ENCODE peak calls at places on chromosomes 5 and 9, in ten cellular contexts. One of them, this sample, is unnamed.
A peak's percentile ranks its signal among the peaks of the same experiment; 100 is the strongest.

GRCh38 chr5:151037561-151038291 is 17.3 kb downstream of the GPX3 start:
- DNase-seq in activated naive CD4-positive, alpha-beta T cell: no peak
- DNase-seq in gastrocnemius medialis: peak; percentile 81
- DNase-seq in HFF-Myc: no peak
- DNase-seq in non-pigmented ciliary epithelial cell: no peak
- DNase-seq in MV-4-11: no peak
- DNase-seq in EL: peak; percentile 75
- DNase-seq in RPMI7951: peak; percentile 68
- DNase-seq in activated CD4-positive, alpha-beta T cell treated with anti-CD3 and anti-CD28 coated beads, Interleukin-2, amount 50 U/mL, for 1 hour: no peak
- DNase-seq in H7: no peak
- DNase-seq in this sample: no peak

GRCh38 chr9:37329576-37329975 is 92.9 kb upstream of the GRHPR start:
- DNase-seq in gastrocnemius medialis: no peak
- DNase-seq in H7: no peak
- DNase-seq in non-pigmented ciliary epithelial cell: no peak
- DNase-seq in RPMI7951: peak; percentile 17
- DNase-seq in MV-4-11: peak; percentile 5
- DNase-seq in HFF-Myc: no peak
- DNase-seq in activated CD4-positive, alpha-beta T cell treated with anti-CD3 and anti-CD28 coated beads, Interleukin-2, amount 50 U/mL, for 1 hour: peak; percentile 1
- DNase-seq in EL: peak; percentile 36
- DNase-seq in activated naive CD4-positive, alpha-beta T cell: no peak
- DNase-seq in this sample: no peak

GRCh38 chr9:29285818-29286217 is 1712.5 kb upstream of the C9orf72 start:
- DNase-seq in non-pigmented ciliary epithelial cell: no peak
- DNase-seq in H7: peak; percentile 2
- DNase-seq in EL: peak; percentile 27
- DNase-seq in activated CD4-positive, alpha-beta T cell treated with anti-CD3 and anti-CD28 coated beads, Interleukin-2, amount 50 U/mL, for 1 hour: no peak
- DNase-seq in MV-4-11: peak; percentile 43
- DNase-seq in RPMI7951: no peak
- DNase-seq in activated naive CD4-positive, alpha-beta T cell: no peak
- DNase-seq in HFF-Myc: no peak
- DNase-seq in gastrocnemius medialis: no peak
- DNase-seq in this sample: no peak

GRCh38 chr5:43367909-43368648 is 44.1 kb downstream of the CCL28 start:
- DNase-seq in gastrocnemius medialis: no peak
- DNase-seq in HFF-Myc: no peak
- DNase-seq in non-pigmented ciliary epithelial cell: no peak
- DNase-seq in activated naive CD4-positive, alpha-beta T cell: no peak
- DNase-seq in EL: no peak
- DNase-seq in activated CD4-positive, alpha-beta T cell treated with anti-CD3 and anti-CD28 coated beads, Interleukin-2, amount 50 U/mL, for 1 hour: no peak
- DNase-seq in RPMI7951: peak; percentile 9
- DNase-seq in MV-4-11: peak; percentile 75
- DNase-seq in H7: no peak
- DNase-seq in this sample: no peak

GRCh38 chr5:132011561-132012384 is at the start of gene ACSL6:
- DNase-seq in activated CD4-positive, alpha-beta T cell treated with anti-CD3 and anti-CD28 coated beads, Interleukin-2, amount 50 U/mL, for 1 hour: peak; percentile 44
- DNase-seq in HFF-Myc: no peak
- DNase-seq in H7: peak; percentile 88
- DNase-seq in RPMI7951: no peak
- DNase-seq in EL: no peak
- DNase-seq in non-pigmented ciliary epithelial cell: no peak
- DNase-seq in activated naive CD4-positive, alpha-beta T cell: no peak
- DNase-seq in gastrocnemius medialis: peak; percentile 5
- DNase-seq in MV-4-11: no peak
- DNase-seq in this sample: no peak

GRCh38 chr9:36268007-36268427 is 9.8 kb upstream of the GNE start:
- DNase-seq in EL: peak; percentile 52
- DNase-seq in MV-4-11: no peak
- DNase-seq in activated CD4-positive, alpha-beta T cell treated with anti-CD3 and anti-CD28 coated beads, Interleukin-2, amount 50 U/mL, for 1 hour: no peak
- DNase-seq in activated naive CD4-positive, alpha-beta T cell: no peak
- DNase-seq in non-pigmented ciliary epithelial cell: no peak
- DNase-seq in HFF-Myc: no peak
- DNase-seq in RPMI7951: peak; percentile 22
- DNase-seq in gastrocnemius medialis: no peak
- DNase-seq in H7: no peak
- DNase-seq in this sample: no peak

GRCh38 chr9:15306068-15306756 is 804 bp downstream of the TTC39B start:
- DNase-seq in HFF-Myc: no peak
- DNase-seq in activated CD4-positive, alpha-beta T cell treated with anti-CD3 and anti-CD28 coated beads, Interleukin-2, amount 50 U/mL, for 1 hour: peak; percentile 54
- DNase-seq in MV-4-11: peak; percentile 39
- DNase-seq in H7: peak; percentile 68
- DNase-seq in RPMI7951: peak; percentile 31
- DNase-seq in gastrocnemius medialis: peak; percentile 69
- DNase-seq in activated naive CD4-positive, alpha-beta T cell: no peak
- DNase-seq in EL: peak; percentile 57
- DNase-seq in non-pigmented ciliary epithelial cell: no peak
- DNase-seq in this sample: no peak

GRCh38 chr9:112074250-112075008 is 100.7 kb downstream of the SUSD1 start:
- DNase-seq in MV-4-11: peak; percentile 89
- DNase-seq in EL: peak; percentile 96
- DNase-seq in activated CD4-positive, alpha-beta T cell treated with anti-CD3 and anti-CD28 coated beads, Interleukin-2, amount 50 U/mL, for 1 hour: peak; percentile 69
- DNase-seq in RPMI7951: peak; percentile 79
- DNase-seq in non-pigmented ciliary epithelial cell: peak; percentile 92
- DNase-seq in HFF-Myc: peak; percentile 76
- DNase-seq in gastrocnemius medialis: peak; percentile 29
- DNase-seq in activated naive CD4-positive, alpha-beta T cell: peak; percentile 10
- DNase-seq in H7: peak; percentile 51
- DNase-seq in this sample: peak; percentile 56

GRCh38 chr9:91842358-91842757 is 107.7 kb downstream of the ROR2 start:
- DNase-seq in HFF-Myc: no peak
- DNase-seq in gastrocnemius medialis: no peak
- DNase-seq in MV-4-11: no peak
- DNase-seq in activated CD4-positive, alpha-beta T cell treated with anti-CD3 and anti-CD28 coated beads, Interleukin-2, amount 50 U/mL, for 1 hour: no peak
- DNase-seq in activated naive CD4-positive, alpha-beta T cell: no peak
- DNase-seq in EL: no peak
- DNase-seq in non-pigmented ciliary epithelial cell: no peak
- DNase-seq in H7: peak; percentile 9
- DNase-seq in RPMI7951: no peak
- DNase-seq in this sample: no peak

GRCh38 chr9:126480810-126481209 is 132.9 kb upstream of the LMX1B start:
- DNase-seq in non-pigmented ciliary epithelial cell: no peak
- DNase-seq in activated naive CD4-positive, alpha-beta T cell: no peak
- DNase-seq in HFF-Myc: no peak
- DNase-seq in MV-4-11: no peak
- DNase-seq in EL: no peak
- DNase-seq in RPMI7951: no peak
- DNase-seq in gastrocnemius medialis: no peak
- DNase-seq in H7: no peak
- DNase-seq in activated CD4-positive, alpha-beta T cell treated with anti-CD3 and anti-CD28 coated beads, Interleukin-2, amount 50 U/mL, for 1 hour: no peak
- DNase-seq in this sample: no peak

GRCh38 chr5:138739938-138740337 is 13.3 kb upstream of the CTNNA1 start:
- DNase-seq in HFF-Myc: no peak
- DNase-seq in EL: no peak
- DNase-seq in activated naive CD4-positive, alpha-beta T cell: no peak
- DNase-seq in non-pigmented ciliary epithelial cell: no peak
- DNase-seq in MV-4-11: no peak
- DNase-seq in activated CD4-positive, alpha-beta T cell treated with anti-CD3 and anti-CD28 coated beads, Interleukin-2, amount 50 U/mL, for 1 hour: no peak
- DNase-seq in H7: no peak
- DNase-seq in RPMI7951: no peak
- DNase-seq in gastrocnemius medialis: no peak
- DNase-seq in this sample: no peak

GRCh38 chr5:14915291-14915976 is 43.9 kb upstream of the ANKH start:
- DNase-seq in HFF-Myc: no peak
- DNase-seq in gastrocnemius medialis: no peak
- DNase-seq in activated CD4-positive, alpha-beta T cell treated with anti-CD3 and anti-CD28 coated beads, Interleukin-2, amount 50 U/mL, for 1 hour: no peak
- DNase-seq in RPMI7951: peak; percentile 78
- DNase-seq in EL: no peak
- DNase-seq in MV-4-11: no peak
- DNase-seq in activated naive CD4-positive, alpha-beta T cell: no peak
- DNase-seq in H7: no peak
- DNase-seq in non-pigmented ciliary epithelial cell: peak; percentile 51
- DNase-seq in this sample: no peak

GRCh38 chr5:148984333-148984732 is 78.5 kb downstream of the SH3TC2 start:
- DNase-seq in H7: peak; percentile 25
- DNase-seq in HFF-Myc: no peak
- DNase-seq in MV-4-11: no peak
- DNase-seq in EL: peak; percentile 90
- DNase-seq in activated CD4-positive, alpha-beta T cell treated with anti-CD3 and anti-CD28 coated beads, Interleukin-2, amount 50 U/mL, for 1 hour: no peak
- DNase-seq in non-pigmented ciliary epithelial cell: no peak
- DNase-seq in RPMI7951: peak; percentile 81
- DNase-seq in activated naive CD4-positive, alpha-beta T cell: no peak
- DNase-seq in gastrocnemius medialis: no peak
- DNase-seq in this sample: no peak

GRCh38 chr9:104300125-104300524 is 203.9 kb upstream of the OR13F1 start:
- DNase-seq in RPMI7951: no peak
- DNase-seq in gastrocnemius medialis: no peak
- DNase-seq in activated CD4-positive, alpha-beta T cell treated with anti-CD3 and anti-CD28 coated beads, Interleukin-2, amount 50 U/mL, for 1 hour: no peak
- DNase-seq in EL: no peak
- DNase-seq in MV-4-11: no peak
- DNase-seq in HFF-Myc: no peak
- DNase-seq in non-pigmented ciliary epithelial cell: no peak
- DNase-seq in H7: no peak
- DNase-seq in activated naive CD4-positive, alpha-beta T cell: no peak
- DNase-seq in this sample: no peak

GRCh38 chr9:91134608-91135007 is 227.1 kb downstream of the AUH start:
- DNase-seq in activated naive CD4-positive, alpha-beta T cell: no peak
- DNase-seq in MV-4-11: no peak
- DNase-seq in activated CD4-positive, alpha-beta T cell treated with anti-CD3 and anti-CD28 coated beads, Interleukin-2, amount 50 U/mL, for 1 hour: no peak
- DNase-seq in non-pigmented ciliary epithelial cell: no peak
- DNase-seq in gastrocnemius medialis: no peak
- DNase-seq in EL: no peak
- DNase-seq in RPMI7951: no peak
- DNase-seq in H7: no peak
- DNase-seq in HFF-Myc: no peak
- DNase-seq in this sample: no peak

GRCh38 chr9:70979971-70980370 is 141.4 kb downstream of the TRPM3 start:
- DNase-seq in activated CD4-positive, alpha-beta T cell treated with anti-CD3 and anti-CD28 coated beads, Interleukin-2, amount 50 U/mL, for 1 hour: no peak
- DNase-seq in MV-4-11: no peak
- DNase-seq in H7: no peak
- DNase-seq in EL: no peak
- DNase-seq in gastrocnemius medialis: no peak
- DNase-seq in non-pigmented ciliary epithelial cell: no peak
- DNase-seq in RPMI7951: no peak
- DNase-seq in activated naive CD4-positive, alpha-beta T cell: no peak
- DNase-seq in HFF-Myc: no peak
- DNase-seq in this sample: no peak

This sample was measured in SK-N-MC.